ENCODE peak calls at places on chromosomes 12 and 14, in eight cellular contexts. One of them, this sample, is unnamed.

GRCh38 chr12:93825501-93825888 is 148.3 kb downstream of the CRADD start:
- DNase-seq in adrenal gland: no peak
- DNase-seq in lower lobe of right lung: no peak
- DNase-seq in ovary: no peak
- DNase-seq in neuronal stem cell: no peak
- DNase-seq in right lobe of liver: no peak
- DNase-seq in fibroblast of lung: no peak
- DNase-seq in SK-N-SH: no peak
- DNase-seq in this sample: no peak

GRCh38 chr14:60250318-60251035 is 1.5 kb downstream of the PPM1A start:
- DNase-seq in adrenal gland: no peak
- DNase-seq in lower lobe of right lung: no peak
- DNase-seq in ovary: no peak
- DNase-seq in neuronal stem cell: peak; percentile 9
- DNase-seq in right lobe of liver: no peak
- DNase-seq in fibroblast of lung: peak; percentile 40
- DNase-seq in SK-N-SH: peak; percentile 36
- DNase-seq in this sample: no peak

GRCh38 chr14:68685419-68686211 is 107.3 kb downstream of the ZFP36L1 start:
- DNase-seq in adrenal gland: peak; percentile 64
- DNase-seq in lower lobe of right lung: no peak
- DNase-seq in ovary: no peak
- DNase-seq in neuronal stem cell: no peak
- DNase-seq in right lobe of liver: no peak
- DNase-seq in fibroblast of lung: peak; percentile 94
- DNase-seq in SK-N-SH: no peak
- DNase-seq in this sample: no peak

GRCh38 chr12:55037349-55037748 is 17.6 kb downstream of the NEUROD4 start:
- DNase-seq in adrenal gland: no peak
- DNase-seq in lower lobe of right lung: no peak
- DNase-seq in ovary: no peak
- DNase-seq in neuronal stem cell: no peak
- DNase-seq in right lobe of liver: no peak
- DNase-seq in fibroblast of lung: no peak
- DNase-seq in SK-N-SH: no peak
- DNase-seq in this sample: peak; percentile 26

GRCh38 chr14:52069617-52070431 is 965 bp upstream of the NID2 start:
- DNase-seq in adrenal gland: peak; percentile 41
- DNase-seq in lower lobe of right lung: no peak
- DNase-seq in ovary: peak; percentile 59
- DNase-seq in neuronal stem cell: peak; percentile 56
- DNase-seq in right lobe of liver: no peak
- DNase-seq in fibroblast of lung: peak; percentile 72
- DNase-seq in SK-N-SH: no peak
- DNase-seq in this sample: no peak

GRCh38 chr14:53193193-53193592 is 40.1 kb upstream of the DDHD1 start:
- DNase-seq in adrenal gland: no peak
- DNase-seq in lower lobe of right lung: no peak
- DNase-seq in ovary: no peak
- DNase-seq in neuronal stem cell: no peak
- DNase-seq in right lobe of liver: no peak
- DNase-seq in fibroblast of lung: peak; percentile 79
- DNase-seq in SK-N-SH: no peak
- DNase-seq in this sample: no peak

GRCh38 chr14:63896278-63896720 is 43.5 kb downstream of the SYNE2 start:
- DNase-seq in adrenal gland: peak; percentile 62
- DNase-seq in lower lobe of right lung: no peak
- DNase-seq in ovary: peak; percentile 67
- DNase-seq in neuronal stem cell: no peak
- DNase-seq in right lobe of liver: peak; percentile 57
- DNase-seq in fibroblast of lung: peak; percentile 96
- DNase-seq in SK-N-SH: peak; percentile 34
- DNase-seq in this sample: peak; percentile 53

GRCh38 chr12:85711735-85712390 is 124.3 kb downstream of the RASSF9 start:
- DNase-seq in adrenal gland: no peak
- DNase-seq in lower lobe of right lung: peak; percentile 46
- DNase-seq in ovary: peak; percentile 18
- DNase-seq in neuronal stem cell: no peak
- DNase-seq in right lobe of liver: no peak
- DNase-seq in fibroblast of lung: no peak
- DNase-seq in SK-N-SH: no peak
- DNase-seq in this sample: no peak

DNA sequence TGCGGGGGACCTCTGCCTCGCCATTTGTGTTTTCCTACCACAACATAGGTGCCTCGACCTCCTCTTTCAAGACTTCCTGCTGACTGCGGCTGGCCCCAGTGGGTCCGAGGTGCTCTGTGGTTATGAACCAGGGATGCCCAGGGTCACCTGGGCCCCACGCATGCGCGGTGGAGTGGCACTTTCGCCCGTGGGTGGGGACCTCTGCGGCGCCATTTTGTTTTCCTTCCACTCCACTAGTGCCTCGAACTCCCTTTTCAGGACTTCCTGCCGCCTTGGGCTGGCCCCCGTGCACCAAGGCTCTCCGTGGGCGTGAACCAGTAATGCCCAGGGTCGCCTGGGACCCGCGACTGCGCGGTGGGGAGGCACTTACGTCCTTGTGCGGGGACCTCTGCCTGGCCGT is 351.6 kb downstream of the ALG10 start:
- DNase-seq in adrenal gland: no peak
- DNase-seq in lower lobe of right lung: no peak
- DNase-seq in ovary: no peak
- DNase-seq in neuronal stem cell: no peak
- DNase-seq in right lobe of liver: no peak
- DNase-seq in fibroblast of lung: no peak
- DNase-seq in SK-N-SH: no peak
- DNase-seq in this sample: no peak
- H3K9me3 ChIP-seq in adrenal gland: no peaks in the 10 kb centered on the region
- H3K9me3 ChIP-seq in lower lobe of right lung: peaks cover 9% of the 10 kb centered on the region
- H3K9me3 ChIP-seq in ovary: no peaks in the 10 kb centered on the region
- H3K9me3 ChIP-seq in neuronal stem cell: peaks cover 84% of the 10 kb centered on the region
- H3K9me3 ChIP-seq in right lobe of liver: no peaks in the 10 kb centered on the region
- H3K9me3 ChIP-seq in fibroblast of lung: no peaks in the 10 kb centered on the region
- H3K9me3 ChIP-seq in SK-N-SH: no peaks in the 10 kb centered on the region
- H3K9me3 ChIP-seq in this sample: no peaks in the 10 kb centered on the region

DNA sequence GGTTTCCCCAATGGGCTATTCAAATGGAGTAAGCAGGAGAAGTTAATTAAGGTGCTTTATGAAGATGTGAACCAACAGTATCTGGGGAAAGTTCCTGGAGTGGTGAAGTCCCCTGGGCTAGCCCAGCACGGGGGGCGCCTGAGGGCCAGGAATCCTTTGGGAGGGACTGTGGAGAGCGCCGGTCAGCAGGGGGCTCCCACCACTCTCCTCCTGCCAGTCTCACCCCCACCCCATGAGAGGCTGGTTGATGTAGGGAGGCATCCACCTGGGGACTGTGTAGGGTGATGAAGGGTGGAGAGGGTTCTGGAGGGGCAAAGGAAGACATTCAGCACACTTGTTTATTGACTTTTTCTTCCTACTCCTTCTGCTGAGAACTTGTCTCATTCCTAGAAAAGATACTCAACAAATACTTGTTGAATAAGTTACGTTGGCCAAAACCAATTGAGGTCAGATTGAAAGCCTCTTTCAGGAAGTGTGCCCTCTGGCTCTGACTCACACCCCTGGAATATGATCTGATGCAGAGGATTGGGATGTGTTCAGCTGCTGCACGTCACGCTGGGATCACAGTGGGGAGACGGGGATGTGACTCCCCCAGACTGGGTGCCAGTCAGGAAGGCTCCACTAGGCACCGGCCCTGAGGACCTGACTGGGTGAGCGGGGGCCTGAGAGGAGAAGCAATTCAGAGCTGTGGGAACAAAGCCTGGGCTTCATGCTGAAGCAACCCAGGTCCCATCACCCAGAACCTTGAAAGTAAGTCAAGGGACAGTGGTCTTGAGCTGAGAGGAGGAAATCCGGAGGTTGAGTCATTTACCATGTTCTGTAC is 4.2 kb downstream of the CEBPE start:
- DNase-seq in adrenal gland: peak; percentile 79
- DNase-seq in lower lobe of right lung: peak; percentile 71
- DNase-seq in ovary: no peak
- DNase-seq in neuronal stem cell: no peak
- DNase-seq in right lobe of liver: no peak
- DNase-seq in fibroblast of lung: peak; percentile 98
- DNase-seq in SK-N-SH: peak; percentile 43
- DNase-seq in this sample: no peak
- H3K4me3 ChIP-seq in adrenal gland: no peak overlapping the region
- H3K4me3 ChIP-seq in lower lobe of right lung: no peak overlapping the region
- H3K4me3 ChIP-seq in ovary: no peak overlapping the region
- H3K4me3 ChIP-seq in neuronal stem cell: no peak overlapping the region
- H3K4me3 ChIP-seq in right lobe of liver: no peak overlapping the region
- H3K4me3 ChIP-seq in fibroblast of lung: no peak overlapping the region
- H3K4me3 ChIP-seq in SK-N-SH: no peak overlapping the region
- H3K4me3 ChIP-seq in this sample: no peak overlapping the region

GRCh38 chr12:7046383-7047143 is 14.0 kb upstream of the C1S start:
- DNase-seq in adrenal gland: no peak
- DNase-seq in lower lobe of right lung: no peak
- DNase-seq in ovary: no peak
- DNase-seq in neuronal stem cell: no peak
- DNase-seq in right lobe of liver: no peak
- DNase-seq in fibroblast of lung: no peak
- DNase-seq in SK-N-SH: no peak
- DNase-seq in this sample: no peak
- H3K9me3 ChIP-seq in adrenal gland: no peaks in the 10 kb centered on the region
- H3K9me3 ChIP-seq in lower lobe of right lung: no peaks in the 10 kb centered on the region
- H3K9me3 ChIP-seq in ovary: no peaks in the 10 kb centered on the region
- H3K9me3 ChIP-seq in neuronal stem cell: no peaks in the 10 kb centered on the region
- H3K9me3 ChIP-seq in right lobe of liver: no peaks in the 10 kb centered on the region
- H3K9me3 ChIP-seq in fibroblast of lung: no peaks in the 10 kb centered on the region
- H3K9me3 ChIP-seq in SK-N-SH: no peaks in the 10 kb centered on the region
- H3K9me3 ChIP-seq in this sample: no peaks in the 10 kb centered on the region

GRCh38 chr12:128811806-128812205 is 12.0 kb downstream of the SLC15A4 start:
- DNase-seq in adrenal gland: no peak
- DNase-seq in lower lobe of right lung: no peak
- DNase-seq in ovary: no peak
- DNase-seq in neuronal stem cell: no peak
- DNase-seq in right lobe of liver: no peak
- DNase-seq in fibroblast of lung: no peak
- DNase-seq in SK-N-SH: no peak
- DNase-seq in this sample: no peak
- H3K4me3 ChIP-seq in adrenal gland: no peak overlapping the region
- H3K4me3 ChIP-seq in lower lobe of right lung: no peak overlapping the region
- H3K4me3 ChIP-seq in ovary: no peak overlapping the region
- H3K4me3 ChIP-seq in neuronal stem cell: no peak overlapping the region
- H3K4me3 ChIP-seq in right lobe of liver: no peak overlapping the region
- H3K4me3 ChIP-seq in fibroblast of lung: no peak overlapping the region
- H3K4me3 ChIP-seq in SK-N-SH: no peak overlapping the region
- H3K4me3 ChIP-seq in this sample: no peak overlapping the region

This sample was measured in pancreas.